ENCODE peak calls at places on chromosomes 1 and 21, in six cellular contexts. One of them, this sample, is unnamed.

GRCh38 chr21:46394819-46395152 is 63.9 kb upstream of the DIP2A start:
- DNase-seq in endothelial cell of umbilical vein: no peak
- DNase-seq in A549: no peak
- DNase-seq in HepG2: no peak
- DNase-seq in K562: no peak
- DNase-seq in H1: no peak
- DNase-seq in this sample: no peak

GRCh38 chr1:56375184-56375837 is 204.1 kb downstream of the PLPP3 start:
- DNase-seq in endothelial cell of umbilical vein: no peak
- DNase-seq in A549: peak
- DNase-seq in HepG2: no peak
- DNase-seq in K562: no peak
- DNase-seq in H1: no peak
- DNase-seq in this sample: no peak

GRCh38 chr1:1943834-1944570 is 24.9 kb upstream of the TMEM52 start:
- DNase-seq in endothelial cell of umbilical vein: peak
- DNase-seq in A549: peak
- DNase-seq in HepG2: peak
- DNase-seq in K562: peak
- DNase-seq in H1: peak
- DNase-seq in this sample: peak

GRCh38 chr1:44339731-44340130 is 15.3 kb downstream of the ERI3 start:
- DNase-seq in endothelial cell of umbilical vein: no peak
- DNase-seq in A549: no peak
- DNase-seq in HepG2: no peak
- DNase-seq in K562: no peak
- DNase-seq in H1: no peak
- DNase-seq in this sample: no peak

GRCh38 chr1:37867784-37868183 is 8.4 kb upstream of the MTF1 start:
- DNase-seq in endothelial cell of umbilical vein: no peak
- DNase-seq in A549: no peak
- DNase-seq in HepG2: no peak
- DNase-seq in K562: peak
- DNase-seq in H1: no peak
- DNase-seq in this sample: peak

GRCh38 chr1:41954533-41954944 is 35.8 kb upstream of the HIVEP3 start:
- DNase-seq in endothelial cell of umbilical vein: peak
- DNase-seq in A549: no peak
- DNase-seq in HepG2: no peak
- DNase-seq in K562: no peak
- DNase-seq in H1: no peak
- DNase-seq in this sample: peak

GRCh38 chr1:94919241-94920030 is 7.5 kb downstream of the CNN3 start:
- DNase-seq in endothelial cell of umbilical vein: no peak
- DNase-seq in A549: no peak
- DNase-seq in HepG2: no peak
- DNase-seq in K562: no peak
- DNase-seq in H1: no peak
- DNase-seq in this sample: no peak

GRCh38 chr21:42855937-42856335 is 23.4 kb downstream of the WDR4 start:
- DNase-seq in endothelial cell of umbilical vein: no peak
- DNase-seq in A549: no peak
- DNase-seq in HepG2: no peak
- DNase-seq in K562: no peak
- DNase-seq in H1: no peak
- DNase-seq in this sample: no peak

GRCh38 chr1:21927531-21928237 is 9.4 kb downstream of the HSPG2 start:
- DNase-seq in endothelial cell of umbilical vein: peak
- DNase-seq in A549: peak
- DNase-seq in HepG2: peak
- DNase-seq in K562: no peak
- DNase-seq in H1: no peak
- DNase-seq in this sample: no peak

GRCh38 chr1:231663211-231663792 is 36.7 kb downstream of the DISC1 start:
- DNase-seq in endothelial cell of umbilical vein: no peak
- DNase-seq in A549: no peak
- DNase-seq in HepG2: peak
- DNase-seq in K562: no peak
- DNase-seq in H1: no peak
- DNase-seq in this sample: no peak

GRCh38 chr1:50109647-50110075 is 941 bp downstream of the ELAVL4 start:
- DNase-seq in endothelial cell of umbilical vein: no peak
- DNase-seq in A549: no peak
- DNase-seq in HepG2: no peak
- DNase-seq in K562: no peak
- DNase-seq in H1: no peak
- DNase-seq in this sample: no peak

GRCh38 chr1:24304763-24305162 is 14.4 kb upstream of the GRHL3 start:
- DNase-seq in endothelial cell of umbilical vein: no peak
- DNase-seq in A549: no peak
- DNase-seq in HepG2: no peak
- DNase-seq in K562: no peak
- DNase-seq in H1: no peak
- DNase-seq in this sample: no peak

GRCh38 chr1:226731257-226731893 is 7.7 kb downstream of the ITPKB start:
- DNase-seq in endothelial cell of umbilical vein: no peak
- DNase-seq in A549: no peak
- DNase-seq in HepG2: no peak
- DNase-seq in K562: no peak
- DNase-seq in H1: no peak
- DNase-seq in this sample: no peak

GRCh38 chr1:230976825-230977747 is 1.6 kb downstream of the TTC13 start:
- DNase-seq in endothelial cell of umbilical vein: peak
- DNase-seq in A549: no peak
- DNase-seq in HepG2: no peak
- DNase-seq in K562: no peak
- DNase-seq in H1: no peak
- DNase-seq in this sample: no peak

GRCh38 chr1:222786107-222786506 is 28.7 kb upstream of the DISP1 start:
- DNase-seq in endothelial cell of umbilical vein: peak
- DNase-seq in A549: no peak
- DNase-seq in HepG2: no peak
- DNase-seq in K562: no peak
- DNase-seq in H1: no peak
- DNase-seq in this sample: no peak
- TF ChIP-seq JUN in endothelial cell of umbilical vein: no peak
- TF ChIP-seq JUN in A549: no peak
- TF ChIP-seq JUN in HepG2: no peak
- TF ChIP-seq JUN in K562: no peak
- TF ChIP-seq JUN in H1: no peak
- TF ChIP-seq JUN in this sample: no peak

GRCh38 chr1:15095492-15095867 is 58.1 kb upstream of the TMEM51 start:
- DNase-seq in endothelial cell of umbilical vein: no peak
- DNase-seq in A549: no peak
- DNase-seq in HepG2: no peak
- DNase-seq in K562: no peak
- DNase-seq in H1: no peak
- DNase-seq in this sample: no peak

GRCh38 chr1:15098366-15099125 is 55.0 kb upstream of the TMEM51 start:
- DNase-seq in endothelial cell of umbilical vein: no peak
- DNase-seq in A549: no peak
- DNase-seq in HepG2: no peak
- DNase-seq in K562: no peak
- DNase-seq in H1: no peak
- DNase-seq in this sample: no peak

GRCh38 chr1:15096293-15096692 is 57.3 kb upstream of the TMEM51 start:
- DNase-seq in endothelial cell of umbilical vein: no peak
- DNase-seq in A549: no peak
- DNase-seq in HepG2: no peak
- DNase-seq in K562: no peak
- DNase-seq in H1: no peak
- DNase-seq in this sample: no peak

GRCh38 chr1:15094056-15094455 is 59.5 kb upstream of the TMEM51 start:
- DNase-seq in endothelial cell of umbilical vein: no peak
- DNase-seq in A549: no peak
- DNase-seq in HepG2: no peak
- DNase-seq in K562: no peak
- DNase-seq in H1: no peak
- DNase-seq in this sample: no peak

DNA sequence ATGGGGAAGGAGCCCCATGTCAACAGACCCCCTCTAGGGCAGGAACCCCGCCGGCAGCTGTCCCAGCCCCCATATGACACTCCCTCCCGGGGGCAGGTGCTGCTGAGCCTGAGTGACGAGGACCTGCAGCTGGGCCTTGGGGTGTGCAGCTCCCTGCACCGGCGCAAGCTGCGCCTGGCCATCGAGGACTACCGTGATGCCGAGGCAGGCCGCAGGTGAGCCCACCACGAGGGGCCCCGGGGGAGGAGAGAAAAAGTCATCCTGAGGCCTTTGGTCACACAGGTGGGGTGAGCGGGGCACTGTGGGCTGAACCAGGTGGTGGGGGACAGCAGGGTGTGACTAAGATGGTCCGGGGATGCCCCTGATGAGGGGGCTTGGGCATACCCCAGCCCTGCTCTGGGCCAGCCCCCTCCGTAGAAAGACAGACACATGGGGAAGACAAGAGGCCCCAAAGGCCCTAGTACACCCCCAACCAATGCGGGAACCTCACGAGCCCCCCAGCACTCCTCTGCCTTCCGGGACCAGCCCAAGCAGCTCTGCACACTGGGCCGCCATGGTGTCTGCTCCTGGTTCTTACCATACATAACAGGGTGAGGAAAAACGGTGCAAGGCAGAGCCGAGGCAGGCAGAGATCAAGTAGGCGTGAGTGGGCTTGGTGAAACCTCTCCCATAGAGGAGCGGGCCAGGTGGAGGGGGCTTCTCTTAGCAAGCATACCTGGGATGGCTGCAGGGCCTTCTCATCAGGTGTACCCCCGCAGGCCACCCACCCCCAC is 58.6 kb upstream of the TMEM51 start:
- DNase-seq in endothelial cell of umbilical vein: no peak
- DNase-seq in A549: no peak
- DNase-seq in HepG2: no peak
- DNase-seq in K562: no peak
- DNase-seq in H1: no peak
- DNase-seq in this sample: no peak
- TF ChIP-seq JUN in endothelial cell of umbilical vein: no peak
- TF ChIP-seq JUN in A549: no peak
- TF ChIP-seq JUN in HepG2: no peak
- TF ChIP-seq JUN in K562: no peak
- TF ChIP-seq JUN in H1: no peak
- TF ChIP-seq JUN in this sample: no peak

GRCh38 chr1:86140481-86140880 is 16.1 kb downstream of the COL24A1 start:
- DNase-seq in endothelial cell of umbilical vein: no peak
- DNase-seq in A549: no peak
- DNase-seq in HepG2: no peak
- DNase-seq in K562: no peak
- DNase-seq in H1: no peak
- DNase-seq in this sample: no peak

GRCh38 chr1:86138746-86139145 is 17.8 kb downstream of the COL24A1 start:
- DNase-seq in endothelial cell of umbilical vein: no peak
- DNase-seq in A549: no peak
- DNase-seq in HepG2: no peak
- DNase-seq in K562: no peak
- DNase-seq in H1: no peak
- DNase-seq in this sample: no peak

GRCh38 chr1:86137458-86137857 is 19.1 kb downstream of the COL24A1 start:
- DNase-seq in endothelial cell of umbilical vein: no peak
- DNase-seq in A549: peak
- DNase-seq in HepG2: no peak
- DNase-seq in K562: no peak
- DNase-seq in H1: no peak
- DNase-seq in this sample: no peak
- TF ChIP-seq JUN in endothelial cell of umbilical vein: no peak
- TF ChIP-seq JUN in A549: no peak
- TF ChIP-seq JUN in HepG2: no peak
- TF ChIP-seq JUN in K562: no peak
- TF ChIP-seq JUN in H1: no peak
- TF ChIP-seq JUN in this sample: no peak

GRCh38 chr1:26597629-26598039 is 68.1 kb downstream of the RPS6KA1 start:
- DNase-seq in endothelial cell of umbilical vein: peak
- DNase-seq in A549: peak
- DNase-seq in HepG2: peak
- DNase-seq in K562: peak
- DNase-seq in H1: no peak
- DNase-seq in this sample: no peak
- TF ChIP-seq JUN in endothelial cell of umbilical vein: no peak
- TF ChIP-seq JUN in A549: no peak
- TF ChIP-seq JUN in HepG2: no peak
- TF ChIP-seq JUN in K562: no peak
- TF ChIP-seq JUN in H1: no peak
- TF ChIP-seq JUN in this sample: no peak

GRCh38 chr1:119865607-119866006 is 30.7 kb downstream of the ADAM30 start:
- DNase-seq in endothelial cell of umbilical vein: no peak
- DNase-seq in A549: no peak
- DNase-seq in HepG2: no peak
- DNase-seq in K562: no peak
- DNase-seq in H1: no peak
- DNase-seq in this sample: no peak

GRCh38 chr1:119861547-119861946 is 34.8 kb downstream of the ADAM30 start:
- DNase-seq in endothelial cell of umbilical vein: no peak
- DNase-seq in A549: no peak
- DNase-seq in HepG2: no peak
- DNase-seq in K562: no peak
- DNase-seq in H1: no peak
- DNase-seq in this sample: no peak

GRCh38 chr1:119862276-119862675 is 34.0 kb downstream of the ADAM30 start:
- DNase-seq in endothelial cell of umbilical vein: no peak
- DNase-seq in A549: no peak
- DNase-seq in HepG2: no peak
- DNase-seq in K562: no peak
- DNase-seq in H1: no peak
- DNase-seq in this sample: no peak

DNA sequence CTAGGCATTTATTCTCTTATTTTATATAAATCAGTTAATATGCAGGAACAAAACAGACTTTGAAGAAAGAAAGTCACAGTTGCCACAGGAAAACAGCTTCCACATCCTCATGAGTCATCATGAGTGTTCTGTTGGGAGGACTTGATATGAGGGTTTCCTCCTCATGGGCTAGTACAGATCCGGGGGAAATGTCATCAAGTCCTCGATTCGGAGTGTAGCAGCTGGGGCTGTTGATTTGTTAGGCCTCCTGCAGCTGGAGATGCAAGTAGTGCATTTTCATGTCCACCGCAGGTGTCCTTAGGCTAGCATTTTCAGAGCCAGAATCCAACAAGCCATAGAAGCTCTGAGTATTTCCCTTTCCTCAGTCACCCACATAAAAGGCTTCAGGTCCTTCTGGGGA is 36.7 kb downstream of the ADAM30 start:
- DNase-seq in endothelial cell of umbilical vein: peak
- DNase-seq in A549: peak
- DNase-seq in HepG2: no peak
- DNase-seq in K562: peak
- DNase-seq in H1: no peak
- DNase-seq in this sample: no peak
- TF ChIP-seq JUN in endothelial cell of umbilical vein: peak
- TF ChIP-seq JUN in A549: no peak
- TF ChIP-seq JUN in HepG2: no peak
- TF ChIP-seq JUN in K562: peak
- TF ChIP-seq JUN in H1: no peak
- TF ChIP-seq JUN in this sample: no peak

This sample was measured in WTC11.